ENCODE peak calls at places on chromosomes 16 and 17, in seven cellular contexts. M is activated naive CD4-positive, alpha-beta T cell treated with anti-CD3 and anti-CD28 coated beads for 36 hours; H is GM12865; K is stimulated activated naive CD4-positive, alpha-beta T cell; W is T-helper 1 cell; O is stimulated activated CD4-positive, alpha-beta T cell treated with anti-CD3 and anti-CD28 coated beads, Interleukin-1b, Interleukin-23, amount 100 ng/mL, for 48 hours; C is PC-3. U is an unnamed sample.

GRCh38 chr16:456891-457483 is 31.5 kb downstream of the RAB11FIP3 start:
- DNase-seq in M (no peak), K (no peak), W (no peak), O (no peak), C (no peak), H (no peak), U (no peak)

GRCh38 chr17:65742433-65743312 is 181.2 kb upstream of the AXIN2 start:
- DNase-seq in K (no peak), O (no peak), C (peak), W (no peak), M (peak), H (no peak), U (no peak)

GRCh38 chr17:79224903-79225302 is 150.3 kb downstream of the ENGASE start:
- DNase-seq in M (no peak), O (no peak), K (no peak), H (no peak), W (no peak), C (no peak), U (no peak)

GRCh38 chr17:45019177-45019711 is 32.2 kb downstream of the DCAKD start:
- DNase-seq in M (peak), W (no peak), H (peak), C (peak), K (no peak), O (peak), U (peak)

GRCh38 chr16:539901-540530 is 12.5 kb downstream of the CAPN15 start:
- DNase-seq in H (no peak), C (no peak), K (no peak), O (no peak), W (no peak), M (no peak), U (no peak)

GRCh38 chr16:2835638-2836493 is 5.8 kb downstream of the ZG16B start:
- DNase-seq in W (no peak), C (peak), K (no peak), M (no peak), O (no peak), H (no peak), U (no peak)

GRCh38 chr16:90027611-90028010 is 8.4 kb upstream of the DBNDD1 start:
- DNase-seq in W (no peak), H (no peak), M (no peak), K (no peak), C (no peak), O (no peak), U (no peak)

GRCh38 chr16:61823326-61823725 is 212.9 kb downstream of the CDH8 start:
- DNase-seq in W (no peak), O (no peak), K (no peak), C (peak), M (no peak), H (no peak), U (no peak)

GRCh38 chr17:44005865-44006580 is 1.6 kb downstream of the NAGS start:
- DNase-seq in C (peak), W (no peak), K (no peak), O (peak), H (no peak), M (peak), U (no peak)

GRCh38 chr17:75763613-75764416 is 1.2 kb downstream of the GALK1 start:
- DNase-seq in K (no peak), O (no peak), C (no peak), M (no peak), H (no peak), W (no peak), U (no peak)